ENCODE peak calls at places on chromosomes 13 and 19, in nine cellular contexts. Z is brain microvascular endothelial cell; K is NCI-H1417; A is stimulated activated CD4-positive, alpha-beta T cell treated with anti-CD3 and anti-CD28 coated beads, Interleukin-1b, Interleukin-23, amount 100 ng/mL, for 24 hours; L is adipocyte; P is PC-9; D is fibroblast of lung; J is GM18507; O is left kidney. S is an unnamed sample.

GRCh38 chr13:75418997-75419396 is 63.0 kb downstream of the TBC1D4 start:
- DNase-seq in Z (no peak), K (no peak), A (no peak), L (peak; percentile 78), P (no peak), D (no peak), J (no peak), O (no peak), S (no peak)

GRCh38 chr13:102197193-102197592 is 204.7 kb downstream of the FGF14 start:
- DNase-seq in Z (no peak), K (peak; percentile 56), A (no peak), L (no peak), P (no peak), D (peak; percentile 29), J (no peak), O (no peak), S (peak; percentile 19)

GRCh38 chr19:15701757-15702589 is 25.9 kb upstream of the OR10H2 start:
- DNase-seq in Z (no peak), K (no peak), A (no peak), L (no peak), P (peak; percentile 66), D (no peak), J (no peak), O (no peak), S (no peak)

GRCh38 chr13:25874907-25875306 is 176.9 kb downstream of the SHISA2 start:
- DNase-seq in Z (no peak), K (no peak), A (peak; percentile 13), L (no peak), P (no peak), D (no peak), J (no peak), O (no peak), S (no peak)

GRCh38 chr13:70162141-70162540 is 53.9 kb upstream of the KLHL1 start:
- DNase-seq in Z (no peak), K (peak; percentile 33), A (no peak), L (no peak), P (no peak), D (no peak), J (no peak), O (peak; percentile 37), S (no peak)

GRCh38 chr19:45929247-45929646 is 14.7 kb upstream of the NANOS2 start:
- DNase-seq in Z (no peak), K (no peak), A (no peak), L (no peak), P (no peak), D (no peak), J (no peak), O (no peak), S (no peak)

GRCh38 chr13:30792257-30793000 is 57.1 kb downstream of the ALOX5AP start:
- DNase-seq in Z (peak; percentile 93), K (peak; percentile 42), A (no peak), L (peak; percentile 97), P (peak; percentile 87), D (peak; percentile 97), J (no peak), O (peak; percentile 80), S (peak; percentile 93)

GRCh38 chr19:47243776-47244547 is 12.4 kb upstream of the CCDC9 start:
- DNase-seq in Z (peak; percentile 95), K (peak; percentile 88), A (peak; percentile 62), L (peak; percentile 99), P (peak; percentile 95), D (peak; percentile 94), J (no peak), O (peak; percentile 97), S (peak; percentile 88)

GRCh38 chr13:65959305-65959704 is 1270.8 kb downstream of the PCDH9 start:
- DNase-seq in Z (no peak), K (no peak), A (no peak), L (peak; percentile 40), P (no peak), D (peak; percentile 23), J (no peak), O (no peak), S (peak; percentile 4)

GRCh38 chr13:89969996-89970709 is 1377.3 kb upstream of the MIR17HG start:
- DNase-seq in Z (no peak), K (no peak), A (no peak), L (no peak), P (no peak), D (peak; percentile 64), J (no peak), O (no peak), S (peak; percentile 56)

GRCh38 chr19:38264486-38265212 is at the start of gene SPINT2:
- DNase-seq in Z (no peak), K (peak; percentile 97), A (no peak), L (no peak), P (no peak), D (no peak), J (no peak), O (peak; percentile 93), S (no peak)

GRCh38 chr19:4567584-4568071 is 8.1 kb upstream of the SEMA6B start:
- DNase-seq in Z (peak; percentile 52), K (peak; percentile 55), A (peak; percentile 29), L (peak; percentile 61), P (peak; percentile 76), D (no peak), J (no peak), O (peak; percentile 73), S (no peak)

GRCh38 chr19:33463194-33463593 is 58.4 kb downstream of the PEPD start:
- DNase-seq in Z (no peak), K (no peak), A (no peak), L (no peak), P (no peak), D (peak; percentile 13), J (no peak), O (no peak), S (no peak)

GRCh38 chr19:18264956-18265610 is 9.2 kb downstream of the IQCN start:
- DNase-seq in Z (no peak), K (no peak), A (no peak), L (no peak), P (no peak), D (no peak), J (no peak), O (no peak), S (no peak)

GRCh38 chr13:75170321-75170720 is 311.6 kb downstream of the TBC1D4 start:
- DNase-seq in Z (no peak), K (no peak), A (no peak), L (no peak), P (no peak), D (no peak), J (no peak), O (no peak), S (no peak)

GRCh38 chr19:55642153-55643002 is 1.1 kb upstream of the ZNF581 start:
- DNase-seq in Z (no peak), K (peak; percentile 29), A (no peak), L (peak; percentile 52), P (peak; percentile 29), D (peak; percentile 43), J (no peak), O (peak; percentile 36), S (no peak)

GRCh38 chr19:43148233-43148632 is 38.1 kb downstream of the PSG5 start:
- DNase-seq in Z (peak; percentile 61), K (no peak), A (no peak), L (no peak), P (no peak), D (peak; percentile 82), J (no peak), O (no peak), S (peak; percentile 71)

GRCh38 chr13:40161008-40161694 is 505.3 kb downstream of the FOXO1 start:
- DNase-seq in Z (peak; percentile 54), K (no peak), A (no peak), L (no peak), P (no peak), D (no peak), J (no peak), O (no peak), S (no peak)

GRCh38 chr13:33349996-33350826 is 64.7 kb upstream of the STARD13 start:
- DNase-seq in Z (peak; percentile 23), K (no peak), A (no peak), L (peak; percentile 73), P (peak; percentile 40), D (peak; percentile 48), J (no peak), O (peak; percentile 74), S (peak; percentile 22)

GRCh38 chr13:48783181-48783630 is 129.5 kb downstream of the CYSLTR2 start:
- DNase-seq in Z (peak; percentile 99), K (peak; percentile 1), A (no peak), L (peak; percentile 92), P (peak; percentile 45), D (peak; percentile 83), J (no peak), O (no peak), S (peak; percentile 85)

GRCh38 chr13:73532582-73532981 is 473.8 kb downstream of the KLF5 start:
- DNase-seq in Z (no peak), K (no peak), A (no peak), L (no peak), P (no peak), D (no peak), J (no peak), O (no peak), S (no peak)

GRCh38 chr19:14369399-14370168 is 11.7 kb upstream of the ADGRE5 start:
- DNase-seq in Z (peak; percentile 32), K (no peak), A (peak; percentile 72), L (peak; percentile 61), P (no peak), D (peak; percentile 76), J (no peak), O (no peak), S (peak; percentile 70)

S was measured in astrocyte.